ENCODE peak calls at places on chromosomes 2 and 18, in six cellular contexts. R is tibial nerve; Z is sigmoid colon; F is GM12864; U is ascending aorta; C is effector memory CD4-positive, alpha-beta T cell. Y is an unnamed sample.

GRCh38 chr2:168438553-168438952 is 17.5 kb upstream of the CERS6 start:
- DNase-seq in C (no peak), Z (no peak), U (no peak), F (no peak), R (no peak), Y (no peak)

GRCh38 chr2:39663187-39663930 is 2.4 kb upstream of the TMEM178A start:
- DNase-seq in F (no peak), Z (no peak), U (no peak), C (no peak), R (no peak), Y (no peak)

GRCh38 chr18:49625021-49625691 is 63.3 kb downstream of the LIPG start:
- DNase-seq in R (no peak), Z (no peak), C (no peak), F (no peak), U (no peak), Y (no peak)

GRCh38 chr2:152511981-152512380 is 177.0 kb downstream of the FMNL2 start:
- DNase-seq in F (no peak), Z (no peak), C (no peak), U (no peak), R (no peak), Y (no peak)

GRCh38 chr2:176122633-176123482 is at the start of gene HOXD9:
- DNase-seq in F (no peak), U (no peak), Z (peak; percentile 87), R (peak; percentile 65), C (no peak), Y (no peak)

GRCh38 chr2:216339456-216340279 is 32.6 kb downstream of the MARCHF4 start:
- DNase-seq in F (no peak), Z (no peak), C (no peak), R (no peak), U (no peak), Y (no peak)

GRCh38 chr2:231883468-231883881 is 42.7 kb downstream of the NPPC start:
- DNase-seq in C (no peak), F (no peak), R (no peak), Z (no peak), U (no peak), Y (no peak)

GRCh38 chr18:34929336-34929780 is 111.9 kb upstream of the MAPRE2 start:
- DNase-seq in Z (no peak), U (no peak), C (no peak), R (no peak), F (no peak), Y (no peak)

GRCh38 chr2:174145827-174146226 is 102.5 kb downstream of the OLA1 start:
- DNase-seq in U (no peak), F (no peak), Z (no peak), R (no peak), C (no peak), Y (no peak)

GRCh38 chr2:45006041-45006941 is 3.0 kb downstream of the SIX2 start:
- DNase-seq in F (no peak), C (no peak), U (no peak), Z (no peak), R (no peak), Y (no peak)

GRCh38 chr18:56460590-56460989 is 177.8 kb downstream of the TXNL1 start:
- DNase-seq in R (no peak), Z (no peak), F (no peak), C (no peak), U (no peak), Y (no peak)

GRCh38 chr2:1639086-1639858 is 105.0 kb downstream of the PXDN start:
- DNase-seq in C (no peak), R (no peak), U (no peak), F (no peak), Z (peak; percentile 59), Y (no peak)

GRCh38 chr18:36330435-36331049 is 33.0 kb downstream of the FHOD3 start:
- DNase-seq in U (no peak), Z (no peak), C (no peak), R (no peak), F (no peak), Y (no peak)

GRCh38 chr18:25230658-25231326 is 121.2 kb downstream of the ZNF521 start:
- DNase-seq in R (peak; percentile 82), C (no peak), F (no peak), Z (peak; percentile 93), U (peak; percentile 17), Y (no peak)

GRCh38 chr18:49447810-49448745 is 12.4 kb downstream of the DYM start:
- DNase-seq in F (no peak), C (no peak), U (no peak), Z (no peak), R (no peak), Y (no peak)

GRCh38 chr2:10029875-10030223 is 13.5 kb upstream of the KLF11 start:
- DNase-seq in Z (no peak), F (no peak), U (no peak), R (no peak), C (no peak), Y (no peak)

GRCh38 chr2:177265386-177265690 is 811 bp upstream of the NFE2L2 start:
- DNase-seq in R (peak; percentile 64), U (no peak), Z (no peak), C (no peak), F (no peak), Y (peak; percentile 24)

GRCh38 chr2:205716126-205716525 is 33.8 kb downstream of the NRP2 start:
- DNase-seq in F (no peak), Z (no peak), C (no peak), R (no peak), U (no peak), Y (no peak)

GRCh38 chr2:201357216-201357615 is at the start of gene FLACC1:
- DNase-seq in R (no peak), Z (no peak), C (no peak), U (no peak), F (no peak), Y (no peak)

GRCh38 chr2:136179602-136179975 is 61.6 kb upstream of the CXCR4 start:
- DNase-seq in C (no peak), F (no peak), U (no peak), Z (no peak), R (no peak), Y (no peak)

GRCh38 chr2:84197901-84198300 is 261.2 kb downstream of the SUCLG1 start:
- DNase-seq in C (no peak), U (no peak), Z (no peak), F (no peak), R (no peak), Y (no peak)

GRCh38 chr18:13454363-13455150 is 236.0 kb downstream of the LDLRAD4 start:
- DNase-seq in R (no peak), C (no peak), F (no peak), U (no peak), Z (no peak), Y (no peak)

GRCh38 chr2:45267062-45267702 is 257.9 kb upstream of the SIX2 start:
- DNase-seq in F (no peak), Z (no peak), R (no peak), U (no peak), C (no peak), Y (no peak)

GRCh38 chr18:13451661-13452447 is 233.3 kb downstream of the LDLRAD4 start:
- DNase-seq in F (no peak), R (no peak), C (no peak), Z (peak; percentile 58), U (no peak), Y (peak; percentile 42)

GRCh38 chr2:101387151-101387807 is at the start of gene CREG2:
- DNase-seq in Z (peak; percentile 74), U (no peak), F (no peak), R (no peak), C (peak; percentile 17), Y (no peak)

Y was measured in cerebellar nuclear complex.